ENCODE peak calls at places on chromosomes 11 and 22, in ten cellular contexts. S is K562, G is Peyer's patch, H is transverse colon, Z is stomach, N is IMR-90, F is upper lobe of left lung, J is testis, R is body of pancreas, V is vagina. U is an unnamed sample.

GRCh38 chr11:61816736-61817455 is at the start of gene FADS1:
- DNase-seq in N (peak; percentile 92), J (peak; percentile 94), V (no peak), R (peak; percentile 88), S (peak; percentile 96), H (peak; percentile 83), F (peak; percentile 96), G (peak; percentile 78), Z (peak; percentile 83), U (peak; percentile 64)

GRCh38 chr11:4049006-4049405 is 45.6 kb upstream of the RRM1 start:
- DNase-seq in Z (no peak), R (no peak), V (no peak), N (peak; percentile 11), G (no peak), S (no peak), H (no peak), F (no peak), J (no peak), U (no peak)

GRCh38 chr11:100515087-100515486 is 172.0 kb upstream of the ARHGAP42 start:
- DNase-seq in F (no peak), V (no peak), N (peak; percentile 42), G (no peak), R (no peak), J (no peak), H (no peak), Z (no peak), S (no peak), U (no peak)

GRCh38 chr11:93329936-93330445 is 551 bp upstream of the DEUP1 start:
- DNase-seq in G (no peak), F (no peak), R (peak; percentile 37), S (peak; percentile 18), N (no peak), H (no peak), J (peak; percentile 41), V (no peak), Z (no peak), U (no peak)

GRCh38 chr11:92227954-92228935 is 3.6 kb downstream of the FAT3 start:
- DNase-seq in S (no peak), R (no peak), Z (no peak), G (no peak), J (no peak), H (no peak), N (no peak), V (no peak), F (no peak), U (no peak)

GRCh38 chr22:30204742-30205111 is 41.8 kb downstream of the LIF start:
- DNase-seq in Z (peak; percentile 59), S (no peak), F (no peak), G (no peak), N (peak; percentile 84), J (peak; percentile 67), R (no peak), V (no peak), H (peak; percentile 36), U (peak; percentile 56)

GRCh38 chr22:29491012-29491411 is 11.0 kb downstream of the NEFH start:
- DNase-seq in F (no peak), S (no peak), H (no peak), J (no peak), Z (no peak), G (no peak), R (no peak), N (no peak), V (no peak), U (no peak)

GRCh38 chr11:58927393-58928081 is 11.8 kb upstream of the GLYATL1 start:
- DNase-seq in G (no peak), F (no peak), J (peak; percentile 30), R (peak; percentile 78), H (peak; percentile 43), S (no peak), Z (peak; percentile 56), V (no peak), N (peak; percentile 29), U (peak; percentile 37)

GRCh38 chr11:1571760-1572199 is 291 bp downstream of the DUSP8 start:
- DNase-seq in Z (no peak), J (no peak), V (no peak), G (no peak), H (no peak), R (no peak), N (no peak), F (no peak), S (no peak), U (no peak)
- H3K27me3 ChIP-seq in Z (peaks cover 58% of the 10 kb centered on the region), J (no peaks in the 10 kb centered on the region), V (no peaks in the 10 kb centered on the region), G (no peaks in the 10 kb centered on the region), H (peaks cover 2% of the 10 kb centered on the region), R (no peaks in the 10 kb centered on the region), N (peaks cover 24% of the 10 kb centered on the region), F (no peaks in the 10 kb centered on the region), S (no peaks in the 10 kb centered on the region), U (no peaks in the 10 kb centered on the region)

GRCh38 chr11:83275888-83276641 is 10.1 kb downstream of the CCDC90B start:
- DNase-seq in J (no peak), N (no peak), R (no peak), G (no peak), H (no peak), F (no peak), Z (no peak), S (no peak), V (no peak), U (no peak)

GRCh38 chr11:83282084-83282716 is 4.0 kb downstream of the CCDC90B start:
- DNase-seq in F (no peak), S (no peak), Z (no peak), R (no peak), G (no peak), V (no peak), J (no peak), N (peak; percentile 8), H (no peak), U (no peak)

GRCh38 chr11:83280256-83280655 is 5.9 kb downstream of the CCDC90B start:
- DNase-seq in V (no peak), G (no peak), N (no peak), R (no peak), S (no peak), Z (no peak), H (no peak), J (no peak), F (no peak), U (no peak)

GRCh38 chr11:83272627-83273026 is 13.5 kb downstream of the CCDC90B start:
- DNase-seq in Z (no peak), J (no peak), F (no peak), H (no peak), S (no peak), V (no peak), N (peak; percentile 82), R (no peak), G (no peak), U (no peak)

GRCh38 chr11:83278351-83278750 is 7.8 kb downstream of the CCDC90B start:
- DNase-seq in G (no peak), H (no peak), V (no peak), J (no peak), Z (no peak), R (no peak), N (peak; percentile 65), F (no peak), S (no peak), U (no peak)
- TF ChIP-seq POLR2A in G (no peak), H (no peak), V (no peak), J (no peak), Z (no peak), R (no peak), N (no peak), F (no peak), S (no peak), U (no peak)

DNA sequence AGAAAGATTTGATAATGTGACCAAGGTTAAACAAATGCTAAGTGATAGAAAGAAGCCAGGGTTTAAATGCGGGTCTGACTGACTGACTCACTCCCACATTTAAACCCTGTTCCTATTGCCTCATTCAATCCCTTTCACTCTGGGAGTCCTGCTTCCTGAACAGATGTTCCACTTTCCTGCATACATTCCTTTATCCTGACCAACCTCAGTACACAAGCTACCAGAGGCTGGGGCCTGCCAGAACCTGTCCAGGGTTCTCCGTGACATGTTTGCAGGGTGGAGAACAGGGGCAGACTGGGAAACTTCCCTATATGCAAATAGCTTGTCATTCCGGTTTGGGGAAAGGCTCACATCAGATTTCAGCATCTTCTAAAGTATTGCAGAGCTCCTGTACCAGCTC is 3.0 kb upstream of the ANKK1 start:
- DNase-seq in V (no peak), S (no peak), R (no peak), H (no peak), J (no peak), G (no peak), F (peak; percentile 31), Z (no peak), N (peak; percentile 96), U (peak; percentile 88)
- H3K27me3 ChIP-seq in V (no peaks in the 10 kb centered on the region), S (peaks cover 7% of the 10 kb centered on the region), R (peaks cover 8% of the 10 kb centered on the region), H (peaks cover 29% of the 10 kb centered on the region), J (no peaks in the 10 kb centered on the region), G (peaks cover 4% of the 10 kb centered on the region), F (no peaks in the 10 kb centered on the region), Z (peaks cover 30% of the 10 kb centered on the region), N (peaks cover 35% of the 10 kb centered on the region), U (no peaks in the 10 kb centered on the region)

GRCh38 chr11:73971175-73971719 is 11.4 kb downstream of the UCP2 start:
- DNase-seq in N (no peak), G (no peak), S (peak; percentile 12), R (no peak), J (no peak), Z (no peak), F (peak; percentile 19), V (no peak), H (no peak), U (no peak)

GRCh38 chr11:73972187-73972586 is 10.5 kb downstream of the UCP2 start:
- DNase-seq in V (peak; percentile 67), R (no peak), J (no peak), S (peak; percentile 13), N (no peak), G (no peak), Z (no peak), H (no peak), F (peak; percentile 4), U (no peak)

GRCh38 chr11:73969091-73969490 is 13.6 kb downstream of the UCP2 start:
- DNase-seq in F (no peak), S (no peak), J (no peak), R (no peak), H (no peak), Z (no peak), N (no peak), V (no peak), G (no peak), U (no peak)

GRCh38 chr11:73968356-73968966 is 14.2 kb downstream of the UCP2 start:
- DNase-seq in R (no peak), V (no peak), J (no peak), F (no peak), S (no peak), G (no peak), N (no peak), H (no peak), Z (no peak), U (no peak)

DNA sequence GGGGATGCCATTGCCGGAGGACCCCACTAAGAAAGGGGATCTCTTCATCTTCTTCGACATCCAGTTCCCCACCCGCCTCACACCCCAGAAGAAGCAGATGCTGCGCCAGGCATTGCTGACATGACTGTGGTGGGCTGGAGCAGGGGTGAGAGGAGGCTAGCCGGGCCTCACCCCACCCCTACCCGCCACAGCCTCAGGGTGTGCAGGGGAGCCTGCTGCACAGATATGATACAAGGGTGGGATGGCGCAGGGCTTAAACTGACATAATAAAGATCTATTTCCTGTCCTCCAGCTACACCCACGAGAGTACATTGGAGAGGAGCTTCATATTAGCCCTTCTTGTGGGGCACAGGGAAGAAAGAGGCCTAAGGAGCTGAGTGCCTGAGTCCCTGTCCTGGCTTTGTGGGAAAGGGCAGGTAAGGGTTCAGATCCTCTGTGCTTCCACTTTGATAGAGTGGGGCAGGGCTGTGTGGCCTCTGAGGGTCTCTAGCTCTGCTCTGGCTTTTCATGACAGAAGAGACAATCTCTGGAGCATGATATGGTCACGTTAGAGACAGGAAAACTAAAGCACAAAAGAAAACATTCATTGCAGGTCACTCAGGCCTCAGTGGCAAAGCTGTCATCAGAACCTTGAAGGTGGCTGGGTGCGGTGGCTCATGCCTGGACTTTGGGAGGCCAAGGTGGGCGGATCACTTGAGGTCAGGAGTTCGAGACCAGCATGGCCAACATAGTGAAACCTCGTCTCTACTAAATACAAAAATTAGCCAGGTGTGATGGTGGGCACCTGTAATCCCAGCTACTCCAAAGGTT is 12.4 kb downstream of the UCP2 start:
- DNase-seq in Z (no peak), V (no peak), G (no peak), N (no peak), H (no peak), J (no peak), R (no peak), S (peak; percentile 31), F (no peak), U (no peak)
- TF ChIP-seq POLR2A in Z (no peak), V (no peak), G (no peak), N (no peak), H (no peak), J (no peak), R (no peak), S (no peak), F (no peak), U (no peak)